ENCODE peak calls at places on chromosomes 5 and 9, in five cellular contexts. One of them, this sample, is unnamed.

GRCh38 chr9:131280660-131281059 is 4.3 kb upstream of the FAM78A start:
- DNase-seq in CD8-positive, alpha-beta T cell: no peak
- DNase-seq in adipocyte: no peak
- DNase-seq in foreskin fibroblast: no peak
- DNase-seq in DND-41: no peak
- DNase-seq in this sample: no peak

GRCh38 chr5:32357678-32358077 is 44.9 kb upstream of the MTMR12 start:
- DNase-seq in CD8-positive, alpha-beta T cell: no peak
- DNase-seq in adipocyte: no peak
- DNase-seq in foreskin fibroblast: no peak
- DNase-seq in DND-41: no peak
- DNase-seq in this sample: no peak

GRCh38 chr5:39057745-39058144 is 16.5 kb downstream of the RICTOR start:
- DNase-seq in CD8-positive, alpha-beta T cell: no peak
- DNase-seq in adipocyte: no peak
- DNase-seq in foreskin fibroblast: no peak
- DNase-seq in DND-41: no peak
- DNase-seq in this sample: no peak

GRCh38 chr9:36870960-36871359 is 163.1 kb downstream of the PAX5 start:
- DNase-seq in CD8-positive, alpha-beta T cell: no peak
- DNase-seq in adipocyte: no peak
- DNase-seq in foreskin fibroblast: no peak
- DNase-seq in DND-41: no peak
- DNase-seq in this sample: no peak

GRCh38 chr9:75088646-75089368 is 493 bp downstream of the OSTF1 start:
- DNase-seq in CD8-positive, alpha-beta T cell: no peak
- DNase-seq in adipocyte: peak; percentile 82
- DNase-seq in foreskin fibroblast: peak; percentile 82
- DNase-seq in DND-41: no peak
- DNase-seq in this sample: no peak

GRCh38 chr9:85554349-85554748 is 187.4 kb downstream of the AGTPBP1 start:
- DNase-seq in CD8-positive, alpha-beta T cell: no peak
- DNase-seq in adipocyte: no peak
- DNase-seq in foreskin fibroblast: no peak
- DNase-seq in DND-41: no peak
- DNase-seq in this sample: no peak

GRCh38 chr9:27870404-27870803 is 297.1 kb upstream of the C9orf72 start:
- DNase-seq in CD8-positive, alpha-beta T cell: no peak
- DNase-seq in adipocyte: no peak
- DNase-seq in foreskin fibroblast: no peak
- DNase-seq in DND-41: no peak
- DNase-seq in this sample: no peak

GRCh38 chr9:109956811-109957440 is 176.9 kb downstream of the PALM2AKAP2 start:
- DNase-seq in CD8-positive, alpha-beta T cell: no peak
- DNase-seq in adipocyte: peak; percentile 34
- DNase-seq in foreskin fibroblast: peak; percentile 62
- DNase-seq in DND-41: no peak
- DNase-seq in this sample: no peak

GRCh38 chr5:178434851-178435250 is 155.3 kb downstream of the COL23A1 start:
- DNase-seq in CD8-positive, alpha-beta T cell: no peak
- DNase-seq in adipocyte: no peak
- DNase-seq in foreskin fibroblast: no peak
- DNase-seq in DND-41: peak; percentile 2
- DNase-seq in this sample: no peak

GRCh38 chr9:133792721-133793470 is 54.7 kb upstream of the SARDH start:
- DNase-seq in CD8-positive, alpha-beta T cell: peak; percentile 20
- DNase-seq in adipocyte: peak; percentile 92
- DNase-seq in foreskin fibroblast: peak; percentile 90
- DNase-seq in DND-41: peak; percentile 9
- DNase-seq in this sample: no peak

GRCh38 chr5:7916171-7916804 is 47.3 kb downstream of the MTRR start:
- DNase-seq in CD8-positive, alpha-beta T cell: no peak
- DNase-seq in adipocyte: peak; percentile 61
- DNase-seq in foreskin fibroblast: peak; percentile 78
- DNase-seq in DND-41: no peak
- DNase-seq in this sample: no peak

GRCh38 chr5:154755361-154756202 is at the start of gene LARP1:
- DNase-seq in CD8-positive, alpha-beta T cell: no peak
- DNase-seq in adipocyte: peak; percentile 61
- DNase-seq in foreskin fibroblast: peak; percentile 66
- DNase-seq in DND-41: no peak
- DNase-seq in this sample: no peak

GRCh38 chr9:124353166-124353768 is 62.0 kb downstream of the PSMB7 start:
- DNase-seq in CD8-positive, alpha-beta T cell: no peak
- DNase-seq in adipocyte: no peak
- DNase-seq in foreskin fibroblast: no peak
- DNase-seq in DND-41: no peak
- DNase-seq in this sample: no peak

GRCh38 chr9:131739192-131739961 is 499 bp downstream of the RAPGEF1 start:
- DNase-seq in CD8-positive, alpha-beta T cell: no peak
- DNase-seq in adipocyte: peak; percentile 72
- DNase-seq in foreskin fibroblast: peak; percentile 61
- DNase-seq in DND-41: peak; percentile 41
- DNase-seq in this sample: no peak

GRCh38 chr5:58844395-58844794 is 261.5 kb downstream of the RAB3C start:
- DNase-seq in CD8-positive, alpha-beta T cell: no peak
- DNase-seq in adipocyte: no peak
- DNase-seq in foreskin fibroblast: no peak
- DNase-seq in DND-41: no peak
- DNase-seq in this sample: no peak

GRCh38 chr9:4569101-4569500 is 78.8 kb downstream of the SLC1A1 start:
- DNase-seq in CD8-positive, alpha-beta T cell: no peak
- DNase-seq in adipocyte: peak; percentile 63
- DNase-seq in foreskin fibroblast: peak; percentile 19
- DNase-seq in DND-41: no peak
- DNase-seq in this sample: no peak

GRCh38 chr9:107060026-107060425 is 197.1 kb downstream of the ZNF462 start:
- DNase-seq in CD8-positive, alpha-beta T cell: no peak
- DNase-seq in adipocyte: no peak
- DNase-seq in foreskin fibroblast: no peak
- DNase-seq in DND-41: no peak
- DNase-seq in this sample: no peak

GRCh38 chr5:159185773-159186172 is 23.6 kb downstream of the RNF145 start:
- DNase-seq in CD8-positive, alpha-beta T cell: no peak
- DNase-seq in adipocyte: no peak
- DNase-seq in foreskin fibroblast: no peak
- DNase-seq in DND-41: no peak
- DNase-seq in this sample: no peak

GRCh38 chr9:78029601-78030552 is 1.7 kb downstream of the GNAQ start:
- DNase-seq in CD8-positive, alpha-beta T cell: no peak
- DNase-seq in adipocyte: peak; percentile 65
- DNase-seq in foreskin fibroblast: peak; percentile 54
- DNase-seq in DND-41: peak; percentile 41
- DNase-seq in this sample: peak; percentile 63

GRCh38 chr9:6237267-6237666 is 21.7 kb downstream of the IL33 start:
- DNase-seq in CD8-positive, alpha-beta T cell: no peak
- DNase-seq in adipocyte: no peak
- DNase-seq in foreskin fibroblast: no peak
- DNase-seq in DND-41: no peak
- DNase-seq in this sample: no peak

DNA sequence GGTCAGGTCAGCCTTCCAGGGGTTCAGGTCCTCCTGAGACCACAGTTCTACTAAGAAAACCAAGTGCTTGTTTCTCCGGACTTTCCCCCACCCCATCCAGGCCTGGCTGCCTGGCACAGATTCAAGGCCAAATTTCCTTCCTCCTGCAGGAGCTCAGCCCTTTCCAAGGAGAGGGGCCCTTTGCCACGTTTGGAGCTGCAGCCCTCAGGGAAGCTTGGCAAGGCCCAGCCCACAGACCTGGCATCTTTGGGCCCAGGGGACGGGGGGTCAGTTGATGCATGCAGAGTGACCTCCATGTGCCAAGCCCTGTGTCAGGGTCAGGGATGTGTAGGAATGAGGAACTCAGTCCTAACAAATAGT is 68.4 kb upstream of the GGTA1 start:
- DNase-seq in CD8-positive, alpha-beta T cell: no peak
- DNase-seq in adipocyte: no peak
- DNase-seq in foreskin fibroblast: no peak
- DNase-seq in DND-41: no peak
- DNase-seq in this sample: no peak
- H3K4me3 ChIP-seq in CD8-positive, alpha-beta T cell: no peak overlapping the region
- H3K4me3 ChIP-seq in adipocyte: peak overlapping the region; percentile 58
- H3K4me3 ChIP-seq in foreskin fibroblast: peak overlapping the region; percentile 0
- H3K4me3 ChIP-seq in DND-41: no peak overlapping the region
- H3K4me3 ChIP-seq in this sample: no peak overlapping the region

GRCh38 chr9:96020300-96020821 is 144.9 kb downstream of the ERCC6L2 start:
- DNase-seq in CD8-positive, alpha-beta T cell: no peak
- DNase-seq in adipocyte: no peak
- DNase-seq in foreskin fibroblast: no peak
- DNase-seq in DND-41: no peak
- DNase-seq in this sample: no peak
- H3K4me3 ChIP-seq in CD8-positive, alpha-beta T cell: peak overlapping the region; percentile 61
- H3K4me3 ChIP-seq in adipocyte: peak overlapping the region; percentile 75
- H3K4me3 ChIP-seq in foreskin fibroblast: peak overlapping the region; percentile 52
- H3K4me3 ChIP-seq in DND-41: no peak overlapping the region
- H3K4me3 ChIP-seq in this sample: no peak overlapping the region

DNA sequence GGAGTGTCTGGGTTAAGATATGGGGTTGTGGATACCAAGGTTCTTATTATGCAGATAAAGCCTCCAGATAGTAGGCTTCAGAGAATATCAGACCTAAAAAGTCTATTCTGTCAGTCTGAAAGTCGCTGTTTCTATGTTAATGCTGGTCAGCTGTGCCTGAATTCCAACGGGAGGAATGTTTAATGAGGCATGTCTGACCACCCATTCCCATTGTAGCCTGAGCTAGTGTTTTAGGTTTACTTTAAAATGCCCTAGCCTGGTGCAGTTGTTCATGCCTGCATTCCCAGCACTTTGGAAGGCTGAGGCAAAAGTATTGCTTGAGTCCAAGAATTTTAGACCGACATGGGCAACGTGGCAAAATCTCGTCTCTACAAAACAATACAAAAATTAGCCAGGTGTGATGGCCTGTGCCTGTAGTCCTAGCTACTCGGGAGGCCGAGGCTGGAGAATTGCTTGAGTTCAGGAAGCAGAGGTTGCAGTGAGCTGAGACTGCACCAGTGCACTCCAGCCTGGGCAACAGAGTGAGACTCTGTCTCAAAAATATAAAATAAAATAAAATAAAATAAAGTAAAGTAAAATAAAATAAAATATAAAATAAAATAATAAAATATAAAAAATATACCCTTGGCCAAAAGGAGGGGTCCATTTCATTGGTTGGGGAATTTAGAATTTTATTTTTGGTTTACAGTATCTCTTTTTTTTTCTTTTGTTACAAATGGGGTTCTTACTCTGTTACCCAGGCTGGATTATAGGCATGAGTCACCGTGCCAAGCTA is 7.8 kb upstream of the SOX30 start:
- DNase-seq in CD8-positive, alpha-beta T cell: no peak
- DNase-seq in adipocyte: no peak
- DNase-seq in foreskin fibroblast: no peak
- DNase-seq in DND-41: no peak
- DNase-seq in this sample: no peak
- H3K4me3 ChIP-seq in CD8-positive, alpha-beta T cell: no peak overlapping the region
- H3K4me3 ChIP-seq in adipocyte: no peak overlapping the region
- H3K4me3 ChIP-seq in foreskin fibroblast: no peak overlapping the region
- H3K4me3 ChIP-seq in DND-41: no peak overlapping the region
- H3K4me3 ChIP-seq in this sample: no peak overlapping the region

DNA sequence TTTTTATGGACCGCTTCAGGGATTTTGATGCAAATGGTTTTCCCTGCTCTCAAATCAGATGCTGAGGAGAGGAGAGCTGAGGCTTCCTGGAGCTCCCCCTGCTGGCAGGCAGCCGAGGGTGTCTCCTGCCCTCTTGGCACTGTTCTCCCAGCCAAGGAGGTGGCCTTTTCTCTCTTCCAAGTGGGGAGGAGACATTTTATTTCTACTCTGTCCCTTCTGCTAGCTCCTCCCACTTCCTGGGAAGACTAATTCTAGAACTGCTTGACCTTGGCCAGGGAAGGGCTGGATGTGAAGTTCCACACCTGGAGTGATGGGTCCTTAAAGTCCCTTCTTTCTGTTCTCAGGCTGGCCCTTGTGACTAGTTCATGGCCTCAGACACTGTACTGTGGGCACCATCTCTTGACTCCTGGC is 31.8 kb downstream of the PTPA start:
- DNase-seq in CD8-positive, alpha-beta T cell: peak; percentile 45
- DNase-seq in adipocyte: peak; percentile 93
- DNase-seq in foreskin fibroblast: peak; percentile 97
- DNase-seq in DND-41: peak; percentile 76
- DNase-seq in this sample: no peak
- H3K4me3 ChIP-seq in CD8-positive, alpha-beta T cell: no peak overlapping the region
- H3K4me3 ChIP-seq in adipocyte: peak overlapping the region; percentile 52
- H3K4me3 ChIP-seq in foreskin fibroblast: no peak overlapping the region
- H3K4me3 ChIP-seq in DND-41: no peak overlapping the region
- H3K4me3 ChIP-seq in this sample: no peak overlapping the region

DNA sequence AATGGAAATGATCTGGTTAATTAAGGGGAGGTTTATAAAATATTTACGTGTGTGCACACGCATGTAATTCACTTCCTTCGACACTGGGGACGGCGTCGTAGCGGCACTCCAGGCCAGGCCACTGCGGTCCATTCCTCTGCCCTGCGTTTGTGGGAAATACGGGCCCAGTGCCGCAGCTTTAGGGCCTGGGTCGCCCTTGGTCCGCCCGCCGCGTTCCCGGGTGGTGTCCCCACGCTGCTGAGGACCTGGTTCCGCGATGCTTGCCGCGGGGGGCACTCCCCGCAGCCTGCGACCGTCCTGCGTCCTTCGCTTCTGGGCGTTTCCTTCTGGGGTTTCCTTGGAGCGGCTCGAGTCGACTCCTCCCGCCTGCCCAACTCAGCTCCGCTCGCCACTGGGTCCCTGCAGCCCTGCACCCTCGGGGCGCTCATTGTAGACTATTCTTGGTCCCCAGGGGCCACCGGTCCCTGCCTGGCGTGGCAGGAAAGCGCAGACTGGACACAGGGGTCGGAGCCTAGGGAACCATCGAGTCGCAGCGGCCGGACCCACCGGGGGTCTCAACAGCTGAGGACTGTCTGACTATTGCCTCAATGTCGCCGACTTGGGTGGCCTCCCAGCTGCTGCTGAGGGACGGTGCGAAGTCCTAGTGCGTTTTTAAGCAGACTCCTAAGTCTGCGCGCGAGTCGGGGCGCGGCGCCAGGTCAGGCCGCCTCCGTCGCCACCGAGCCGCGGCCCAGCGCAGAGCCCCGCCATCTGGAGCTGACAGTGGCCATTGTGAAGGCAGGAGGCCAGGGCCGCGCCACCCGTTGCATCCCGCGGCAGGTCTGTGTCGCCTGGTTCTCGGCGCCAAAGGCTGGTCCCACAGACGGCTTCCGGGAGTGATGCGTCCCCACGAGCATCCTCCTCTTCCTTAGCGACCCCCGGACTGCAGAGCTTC is 4.4 kb upstream of the IRX1 start:
- DNase-seq in CD8-positive, alpha-beta T cell: no peak
- DNase-seq in adipocyte: no peak
- DNase-seq in foreskin fibroblast: peak; percentile 46
- DNase-seq in DND-41: no peak
- DNase-seq in this sample: no peak
- H3K4me3 ChIP-seq in CD8-positive, alpha-beta T cell: no peak overlapping the region
- H3K4me3 ChIP-seq in adipocyte: peak overlapping the region; percentile 77
- H3K4me3 ChIP-seq in foreskin fibroblast: no peak overlapping the region
- H3K4me3 ChIP-seq in DND-41: no peak overlapping the region
- H3K4me3 ChIP-seq in this sample: no peak overlapping the region